ENCODE peak calls at places on chromosomes 3 and 15, in four cellular contexts. O is NT2/D1, V is T-helper 1 cell, T is NCI-H82. N is an unnamed sample.

GRCh38 chr3:159711560-159712333 is 276.9 kb upstream of the IL12A start:
- DNase-seq in T (peak; percentile 80), V (no peak), O (no peak), N (no peak)

GRCh38 chr3:12175137-12175593 is 16.5 kb upstream of the TIMP4 start:
- DNase-seq in V (no peak), T (no peak), O (no peak), N (no peak)

GRCh38 chr3:52176951-52177700 is 20.8 kb upstream of the ALAS1 start:
- DNase-seq in O (no peak), V (no peak), T (no peak), N (no peak)

GRCh38 chr15:31373096-31373865 is 46.6 kb downstream of the KLF13 start:
- DNase-seq in V (no peak), O (no peak), T (no peak), N (no peak)

GRCh38 chr3:4994823-4995499 is 15.7 kb downstream of the BHLHE40 start:
- DNase-seq in T (peak; percentile 14), O (no peak), V (no peak), N (peak; percentile 88)

GRCh38 chr15:38193496-38193895 is 59.1 kb upstream of the SPRED1 start:
- DNase-seq in O (no peak), V (no peak), T (no peak), N (no peak)

GRCh38 chr3:38374221-38374620 is 27.6 kb downstream of the XYLB start:
- DNase-seq in T (no peak), V (no peak), O (no peak), N (no peak)

GRCh38 chr3:43873723-43874122 is 183.0 kb downstream of the ABHD5 start:
- DNase-seq in V (no peak), T (no peak), O (no peak), N (no peak)

GRCh38 chr15:68808091-68808490 is 12.6 kb downstream of the ANP32A start:
- DNase-seq in V (no peak), O (no peak), T (no peak), N (no peak)

GRCh38 chr3:112002458-112002971 is 3.8 kb downstream of the TAGLN3 start:
- DNase-seq in T (no peak), V (no peak), O (no peak), N (no peak)

GRCh38 chr15:25346371-25346770 is 92.5 kb downstream of the UBE3A start:
- DNase-seq in O (no peak), T (no peak), V (no peak), N (no peak)

GRCh38 chr3:126351771-126352475 is 5.3 kb downstream of the KLF15 start:
- DNase-seq in T (no peak), V (no peak), O (no peak), N (no peak)